ENCODE peak calls at places on chromosome 1, in six cellular contexts. One of them, this sample, is unnamed.

GRCh38 chr1:91645031-91645430 is 144.4 kb downstream of the CDC7 start:
- DNase-seq in AG04450: no peak
- DNase-seq in MM.1S: no peak
- DNase-seq in lower lobe of right lung: no peak
- DNase-seq in fibroblast of the aortic adventitia: no peak
- DNase-seq in WTC11: peak
- DNase-seq in this sample: no peak

GRCh38 chr1:176765608-176766007 is 302.6 kb downstream of the PAPPA2 start:
- DNase-seq in WTC11: no peak
- DNase-seq in fibroblast of the aortic adventitia: no peak
- DNase-seq in lower lobe of right lung: no peak
- DNase-seq in MM.1S: no peak
- DNase-seq in AG04450: no peak
- DNase-seq in this sample: no peak

GRCh38 chr1:15469836-15470495 is 5.9 kb upstream of the CELA2B start:
- DNase-seq in AG04450: no peak
- DNase-seq in lower lobe of right lung: no peak
- DNase-seq in MM.1S: no peak
- DNase-seq in fibroblast of the aortic adventitia: no peak
- DNase-seq in WTC11: no peak
- DNase-seq in this sample: no peak

GRCh38 chr1:244603498-244603897 is 49.4 kb upstream of the DESI2 start:
- DNase-seq in fibroblast of the aortic adventitia: peak
- DNase-seq in lower lobe of right lung: no peak
- DNase-seq in AG04450: no peak
- DNase-seq in WTC11: no peak
- DNase-seq in MM.1S: peak
- DNase-seq in this sample: no peak

GRCh38 chr1:186494832-186495271 is 33.9 kb upstream of the PDC start:
- DNase-seq in lower lobe of right lung: no peak
- DNase-seq in WTC11: no peak
- DNase-seq in MM.1S: no peak
- DNase-seq in AG04450: no peak
- DNase-seq in fibroblast of the aortic adventitia: no peak
- DNase-seq in this sample: no peak

GRCh38 chr1:213989071-213989739 is 1.4 kb downstream of the PROX1 start:
- DNase-seq in MM.1S: peak
- DNase-seq in WTC11: peak
- DNase-seq in fibroblast of the aortic adventitia: no peak
- DNase-seq in lower lobe of right lung: no peak
- DNase-seq in AG04450: no peak
- DNase-seq in this sample: no peak

GRCh38 chr1:220925707-220926106 is 46.5 kb downstream of the HLX start:
- DNase-seq in fibroblast of the aortic adventitia: peak
- DNase-seq in MM.1S: no peak
- DNase-seq in WTC11: no peak
- DNase-seq in AG04450: no peak
- DNase-seq in lower lobe of right lung: no peak
- DNase-seq in this sample: no peak

GRCh38 chr1:99820546-99820945 is 29.6 kb upstream of the AGL start:
- DNase-seq in WTC11: no peak
- DNase-seq in fibroblast of the aortic adventitia: no peak
- DNase-seq in AG04450: no peak
- DNase-seq in MM.1S: no peak
- DNase-seq in lower lobe of right lung: no peak
- DNase-seq in this sample: no peak

GRCh38 chr1:18637962-18638817 is 7.5 kb downstream of the PAX7 start:
- DNase-seq in fibroblast of the aortic adventitia: no peak
- DNase-seq in WTC11: no peak
- DNase-seq in lower lobe of right lung: no peak
- DNase-seq in MM.1S: no peak
- DNase-seq in AG04450: no peak
- DNase-seq in this sample: no peak

GRCh38 chr1:176601358-176601757 is 138.4 kb downstream of the PAPPA2 start:
- DNase-seq in MM.1S: no peak
- DNase-seq in AG04450: no peak
- DNase-seq in fibroblast of the aortic adventitia: peak
- DNase-seq in lower lobe of right lung: no peak
- DNase-seq in WTC11: no peak
- DNase-seq in this sample: no peak

GRCh38 chr1:25148673-25149300 is 83.5 kb downstream of the SYF2 start:
- DNase-seq in MM.1S: peak
- DNase-seq in WTC11: no peak
- DNase-seq in lower lobe of right lung: no peak
- DNase-seq in fibroblast of the aortic adventitia: no peak
- DNase-seq in AG04450: no peak
- DNase-seq in this sample: no peak
- TF ChIP-seq CTCF in MM.1S: peak
- TF ChIP-seq CTCF in WTC11: no peak
- TF ChIP-seq CTCF in lower lobe of right lung: peak
- TF ChIP-seq CTCF in fibroblast of the aortic adventitia: no peak
- TF ChIP-seq CTCF in AG04450: no peak
- TF ChIP-seq CTCF in this sample: no peak

GRCh38 chr1:155293086-155293749 is 8.0 kb downstream of the PKLR start:
- DNase-seq in lower lobe of right lung: no peak
- DNase-seq in MM.1S: no peak
- DNase-seq in WTC11: no peak
- DNase-seq in AG04450: no peak
- DNase-seq in fibroblast of the aortic adventitia: no peak
- DNase-seq in this sample: no peak
- TF ChIP-seq CTCF in lower lobe of right lung: no peak
- TF ChIP-seq CTCF in MM.1S: no peak
- TF ChIP-seq CTCF in WTC11: no peak
- TF ChIP-seq CTCF in AG04450: no peak
- TF ChIP-seq CTCF in fibroblast of the aortic adventitia: no peak
- TF ChIP-seq CTCF in this sample: no peak

GRCh38 chr1:9311489-9311888 is 18.8 kb downstream of the SPSB1 start:
- DNase-seq in fibroblast of the aortic adventitia: no peak
- DNase-seq in WTC11: no peak
- DNase-seq in MM.1S: no peak
- DNase-seq in AG04450: no peak
- DNase-seq in lower lobe of right lung: no peak
- DNase-seq in this sample: no peak
- TF ChIP-seq CTCF in fibroblast of the aortic adventitia: no peak
- TF ChIP-seq CTCF in WTC11: no peak
- TF ChIP-seq CTCF in MM.1S: no peak
- TF ChIP-seq CTCF in AG04450: no peak
- TF ChIP-seq CTCF in lower lobe of right lung: no peak
- TF ChIP-seq CTCF in this sample: no peak

GRCh38 chr1:31155216-31155806 is 84.4 kb downstream of the NKAIN1 start:
- DNase-seq in WTC11: peak
- DNase-seq in MM.1S: peak
- DNase-seq in AG04450: no peak
- DNase-seq in fibroblast of the aortic adventitia: peak
- DNase-seq in lower lobe of right lung: peak
- DNase-seq in this sample: no peak
- TF ChIP-seq CTCF in WTC11: no peak
- TF ChIP-seq CTCF in MM.1S: peak
- TF ChIP-seq CTCF in AG04450: peak
- TF ChIP-seq CTCF in fibroblast of the aortic adventitia: peak
- TF ChIP-seq CTCF in lower lobe of right lung: peak
- TF ChIP-seq CTCF in this sample: peak

This sample was measured in AG04449.